ENCODE peak calls at places on chromosomes 13 and 19, in eight cellular contexts. T is DND-41, M is lower leg skin, K is breast epithelium, C is Calu3, N is cardiac muscle cell, R is adrenal gland, J is lung. V is an unnamed sample.

GRCh38 chr13:113410472-113411201 is 42.7 kb downstream of the ADPRHL1 start:
- DNase-seq in R (no peak), C (peak), T (no peak), K (no peak), J (no peak), M (no peak), N (no peak), V (no peak)

GRCh38 chr19:55442372-55443044 is 592 bp downstream of the SHISA7 start:
- DNase-seq in J (no peak), M (no peak), N (no peak), R (no peak), C (no peak), K (no peak), T (no peak), V (no peak)

GRCh38 chr13:45391926-45392325 is 26.2 kb downstream of the SLC25A30 start:
- DNase-seq in J (no peak), C (no peak), M (no peak), R (no peak), N (no peak), T (no peak), K (no peak), V (no peak)

GRCh38 chr13:114111577-114111976 is 20.8 kb downstream of the RASA3 start:
- DNase-seq in T (peak), N (no peak), C (no peak), R (peak), M (no peak), K (no peak), J (no peak), V (peak)

GRCh38 chr13:68056816-68057710 is 826.9 kb upstream of the PCDH9 start:
- DNase-seq in C (no peak), R (no peak), K (no peak), J (no peak), N (peak), M (no peak), T (peak), V (no peak)

GRCh38 chr19:56660381-56661105 is 11.0 kb downstream of the ZNF835 start:
- DNase-seq in K (no peak), M (no peak), R (no peak), N (no peak), T (no peak), J (no peak), C (no peak), V (no peak)

GRCh38 chr13:31090096-31090495 is 71.6 kb downstream of the HSPH1 start:
- DNase-seq in M (no peak), J (no peak), T (no peak), C (no peak), N (no peak), R (no peak), K (no peak), V (no peak)

GRCh38 chr13:30255696-30256095 is 51.7 kb downstream of the KATNAL1 start:
- DNase-seq in M (no peak), J (no peak), R (no peak), C (no peak), K (no peak), N (no peak), T (no peak), V (no peak)

GRCh38 chr13:49549289-49549688 is 36.1 kb downstream of the RCBTB1 start:
- DNase-seq in M (no peak), J (no peak), T (no peak), K (no peak), N (no peak), C (no peak), R (no peak), V (no peak)
- TF ChIP-seq CTCF in M (no peak), J (no peak), T (peak), K (no peak), N (no peak), C (no peak), R (peak), V (no peak)

DNA sequence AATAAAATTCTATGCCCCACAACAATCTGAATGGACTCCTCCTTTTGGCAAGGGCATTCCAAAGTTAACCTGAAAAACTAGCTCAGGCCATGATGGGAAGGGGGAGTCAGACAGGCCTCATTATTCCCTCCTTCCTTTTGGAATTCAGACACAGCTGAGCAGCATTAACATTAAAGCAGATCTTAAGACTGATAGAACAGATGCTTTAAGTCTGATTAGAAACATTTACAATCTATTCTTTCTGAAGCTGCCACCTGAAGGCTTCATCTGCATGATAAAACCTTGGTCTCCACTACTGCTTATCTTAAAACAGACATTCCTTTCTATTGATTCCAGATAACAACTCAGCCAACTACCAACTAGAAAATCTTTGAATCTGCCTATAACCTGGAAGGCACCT is 98.9 kb downstream of the UGGT2 start:
- DNase-seq in M (no peak), R (no peak), T (no peak), N (no peak), J (no peak), K (no peak), C (no peak), V (no peak)
- TF ChIP-seq CTCF in M (no peak), R (no peak), T (no peak), N (no peak), J (no peak), K (no peak), C (no peak), V (no peak)

GRCh38 chr13:25232937-25233515 is 54.3 kb downstream of the MTMR6 start:
- DNase-seq in C (no peak), T (no peak), K (no peak), M (no peak), R (no peak), J (no peak), N (peak), V (no peak)
- TF ChIP-seq CTCF in C (no peak), T (peak), K (peak), M (no peak), R (peak), J (no peak), N (peak), V (peak)

GRCh38 chr19:12783226-12783848 is 7.9 kb upstream of the JUNB start:
- DNase-seq in K (no peak), T (peak), R (no peak), N (no peak), J (no peak), C (peak), M (no peak), V (no peak)

GRCh38 chr19:12784394-12784870 is 6.9 kb upstream of the JUNB start:
- DNase-seq in N (no peak), K (no peak), R (no peak), C (peak), T (no peak), M (no peak), J (no peak), V (no peak)

GRCh38 chr19:12783849-12784393 is 7.4 kb upstream of the JUNB start:
- DNase-seq in M (peak), C (peak), J (peak), N (no peak), R (peak), K (no peak), T (no peak), V (peak)

GRCh38 chr19:12782174-12782423 is 6.7 kb upstream of the HOOK2 start:
- DNase-seq in T (no peak), M (peak), K (no peak), C (no peak), N (no peak), R (peak), J (peak), V (no peak)

DNA sequence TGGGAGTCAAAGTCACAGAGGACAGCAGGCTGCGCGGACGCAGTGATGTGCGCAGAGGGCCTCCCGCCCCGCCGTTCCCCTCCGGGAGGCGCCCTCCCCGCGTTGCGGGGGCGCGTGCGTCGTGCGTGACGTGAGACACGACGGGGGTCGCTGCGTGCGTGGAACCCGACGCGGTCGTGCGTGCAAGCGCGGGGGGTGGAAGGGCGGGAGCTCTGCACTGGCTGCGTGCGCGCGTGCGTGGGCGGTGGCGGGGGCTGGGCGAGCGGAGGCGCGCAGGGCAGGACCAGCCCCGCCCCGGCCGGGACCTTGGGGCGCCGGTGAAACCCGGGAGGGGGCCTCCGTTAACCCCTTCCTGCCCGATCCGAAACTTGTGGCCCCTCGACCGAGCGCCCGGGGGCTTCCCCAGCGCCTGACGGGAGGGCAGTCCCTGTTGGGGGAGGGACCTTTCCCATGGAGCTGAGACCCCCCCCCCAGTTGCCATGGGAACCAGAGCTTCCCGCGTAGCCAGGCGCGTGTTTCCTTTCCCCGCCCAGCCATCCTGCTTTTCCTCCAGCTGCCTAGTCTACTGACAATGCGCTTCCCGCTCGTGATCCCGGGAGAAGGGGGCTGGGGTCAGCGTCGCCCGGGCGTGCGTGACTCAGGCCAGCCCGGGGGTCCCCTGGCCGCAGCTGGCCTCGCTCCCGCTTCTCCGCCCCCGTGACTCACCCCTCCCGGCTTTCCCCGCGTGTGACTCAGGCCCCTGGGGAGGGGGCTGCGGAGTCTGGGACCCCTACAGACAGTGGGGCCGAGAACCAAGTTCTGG is 7.3 kb upstream of the HOOK2 start:
- DNase-seq in T (peak), J (peak), N (peak), K (peak), R (peak), C (peak), M (peak), V (peak)
- TF ChIP-seq CTCF in T (peak), J (no peak), N (no peak), K (peak), R (peak), C (no peak), M (no peak), V (no peak)